ENCODE peak calls at places on chromosomes 2 and 18, in nine cellular contexts. I, J, D, Y, L, Z, Q, O and N are unnamed samples.

GRCh38 chr2:15912203-15912602 is 28.1 kb upstream of the MYCN start:
- DNase-seq in I (no peak), J (no peak), D (no peak), Y (peak), L (peak), Z (no peak), Q (peak), O (peak), N (no peak)

GRCh38 chr18:31204833-31205232 is 42.2 kb upstream of the DSC1 start:
- DNase-seq in I (no peak), J (no peak), D (no peak), Y (no peak), L (no peak), Z (no peak), Q (no peak), O (no peak), N (no peak)

GRCh38 chr2:186605041-186605440 is 15.2 kb downstream of the ITGAV start:
- DNase-seq in I (no peak), J (no peak), D (no peak), Y (no peak), L (no peak), Z (no peak), Q (no peak), O (no peak), N (no peak)

GRCh38 chr18:31396796-31397195 is 20.2 kb downstream of the DSG4 start:
- DNase-seq in I (no peak), J (no peak), D (no peak), Y (no peak), L (no peak), Z (no peak), Q (no peak), O (no peak), N (no peak)

GRCh38 chr18:3156325-3156640 is 63.5 kb downstream of the MYOM1 start:
- DNase-seq in I (no peak), J (no peak), D (no peak), Y (no peak), L (no peak), Z (no peak), Q (no peak), O (no peak), N (no peak)

GRCh38 chr2:138155304-138155703 is 191.0 kb downstream of the HNMT start:
- DNase-seq in I (no peak), J (no peak), D (no peak), Y (no peak), L (no peak), Z (no peak), Q (no peak), O (no peak), N (no peak)

GRCh38 chr18:58911766-58912165 is 47.1 kb downstream of the ZNF532 start:
- DNase-seq in I (no peak), J (no peak), D (no peak), Y (no peak), L (no peak), Z (no peak), Q (no peak), O (no peak), N (no peak)

GRCh38 chr2:150271952-150272351 is 215.5 kb downstream of the RND3 start:
- DNase-seq in I (no peak), J (no peak), D (no peak), Y (no peak), L (peak), Z (no peak), Q (peak), O (no peak), N (no peak)

GRCh38 chr18:25496544-25496943 is 144.6 kb upstream of the ZNF521 start:
- DNase-seq in I (no peak), J (no peak), D (no peak), Y (no peak), L (no peak), Z (no peak), Q (no peak), O (no peak), N (peak)

GRCh38 chr2:214069254-214069653 is 341.6 kb upstream of the VWC2L start:
- DNase-seq in I (no peak), J (no peak), D (no peak), Y (no peak), L (peak), Z (no peak), Q (peak), O (no peak), N (no peak)

GRCh38 chr18:39660141-39660540 is 2094.5 kb upstream of the CELF4 start:
- DNase-seq in I (no peak), J (no peak), D (no peak), Y (no peak), L (no peak), Z (no peak), Q (no peak), O (no peak), N (no peak)

GRCh38 chr2:182605166-182605565 is 110.9 kb upstream of the DNAJC10 start:
- DNase-seq in I (no peak), J (no peak), D (no peak), Y (no peak), L (no peak), Z (no peak), Q (no peak), O (no peak), N (no peak)

GRCh38 chr18:11500153-11501122 is 109.0 kb upstream of the SLC35G4 start:
- DNase-seq in I (no peak), J (no peak), D (no peak), Y (no peak), L (peak), Z (no peak), Q (peak), O (peak), N (no peak)

GRCh38 chr2:69683170-69683971 is 39.8 kb upstream of the AAK1 start:
- DNase-seq in I (no peak), J (no peak), D (no peak), Y (no peak), L (peak), Z (no peak), Q (no peak), O (no peak), N (peak)

GRCh38 chr2:50951416-50951815 is 80.5 kb downstream of the NRXN1 start:
- DNase-seq in I (no peak), J (no peak), D (no peak), Y (no peak), L (peak), Z (no peak), Q (peak), O (no peak), N (no peak)

GRCh38 chr18:76354348-76354747 is 140.7 kb downstream of the ZNF516 start:
- DNase-seq in I (no peak), J (no peak), D (no peak), Y (no peak), L (peak), Z (no peak), Q (no peak), O (peak), N (no peak)

GRCh38 chr2:34320056-34320455 is 721.0 kb upstream of the FAM98A start:
- DNase-seq in I (no peak), J (no peak), D (no peak), Y (no peak), L (no peak), Z (no peak), Q (no peak), O (no peak), N (no peak)

GRCh38 chr2:23301151-23301550 is 83.8 kb upstream of the KLHL29 start:
- DNase-seq in I (no peak), J (no peak), D (no peak), Y (no peak), L (no peak), Z (no peak), Q (no peak), O (no peak), N (no peak)

GRCh38 chr2:71945133-71945959 is 202.3 kb downstream of the CYP26B1 start:
- DNase-seq in I (no peak), J (no peak), D (no peak), Y (no peak), L (no peak), Z (no peak), Q (no peak), O (no peak), N (no peak)

GRCh38 chr2:180474716-180475115 is 467.6 kb upstream of the CWC22 start:
- DNase-seq in I (no peak), J (no peak), D (no peak), Y (no peak), L (no peak), Z (no peak), Q (no peak), O (no peak), N (no peak)

GRCh38 chr18:6370410-6370809 is 44.3 kb downstream of the L3MBTL4 start:
- DNase-seq in I (no peak), J (no peak), D (no peak), Y (no peak), L (no peak), Z (no peak), Q (no peak), O (no peak), N (no peak)

GRCh38 chr2:134154269-134154668 is 99.6 kb upstream of the MGAT5 start:
- DNase-seq in I (no peak), J (no peak), D (no peak), Y (no peak), L (no peak), Z (no peak), Q (no peak), O (no peak), N (peak)

GRCh38 chr18:12057419-12058039 is 36.1 kb upstream of the ANKRD62 start:
- DNase-seq in I (no peak), J (no peak), D (no peak), Y (no peak), L (no peak), Z (no peak), Q (no peak), O (no peak), N (no peak)

GRCh38 chr2:197369946-197370325 is 59.4 kb upstream of the ANKRD44 start:
- DNase-seq in I (no peak), J (no peak), D (no peak), Y (no peak), L (no peak), Z (no peak), Q (no peak), O (no peak), N (no peak)

GRCh38 chr18:28995319-28995718 is 818.4 kb upstream of the CDH2 start:
- DNase-seq in I (no peak), J (no peak), D (no peak), Y (no peak), L (no peak), Z (no peak), Q (no peak), O (no peak), N (no peak)

GRCh38 chr2:169393068-169393590 is 30.8 kb upstream of the LRP2 start:
- DNase-seq in I (no peak), J (no peak), D (no peak), Y (no peak), L (peak), Z (no peak), Q (no peak), O (no peak), N (no peak)

GRCh38 chr2:70888389-70888924 is 47.2 kb upstream of the ATP6V1B1 start:
- DNase-seq in I (no peak), J (no peak), D (no peak), Y (no peak), L (no peak), Z (no peak), Q (no peak), O (no peak), N (no peak)

GRCh38 chr2:106147159-106147558 is 46.9 kb downstream of the UXS1 start:
- DNase-seq in I (no peak), J (no peak), D (no peak), Y (no peak), L (no peak), Z (no peak), Q (peak), O (no peak), N (no peak)

GRCh38 chr2:45212953-45213635 is 203.8 kb upstream of the SIX2 start:
- DNase-seq in I (no peak), J (no peak), D (no peak), Y (no peak), L (no peak), Z (no peak), Q (no peak), O (no peak), N (no peak)

GRCh38 chr18:11177382-11177781 is 28.0 kb upstream of the PIEZO2 start:
- DNase-seq in I (no peak), J (no peak), D (no peak), Y (no peak), L (no peak), Z (no peak), Q (no peak), O (no peak), N (no peak)